ENCODE peak calls at places on chromosome 1, in six cellular contexts. Q is IMR-90, A is uterus, W is vagina, T is stomach, S is tibial nerve. B is an unnamed sample.

GRCh38 chr1:176111835-176112234 is 95.3 kb downstream of the COP1 start:
- DNase-seq in A (no peak), Q (peak), T (no peak), S (no peak), W (no peak), B (no peak)

GRCh38 chr1:230744382-230744781 is 2.8 kb upstream of the CAPN9 start:
- DNase-seq in Q (peak), A (no peak), W (no peak), T (no peak), S (no peak), B (no peak)

GRCh38 chr1:92583821-92584760 is 97.4 kb upstream of the GFI1 start:
- DNase-seq in S (no peak), A (no peak), Q (peak), T (no peak), W (no peak), B (no peak)

GRCh38 chr1:98323396-98323795 is 338.1 kb upstream of the SNX7 start:
- DNase-seq in W (no peak), S (no peak), T (no peak), Q (peak), A (no peak), B (no peak)

GRCh38 chr1:85581138-85581801 is 709 bp downstream of the CCN1 start:
- DNase-seq in W (no peak), S (peak), A (peak), T (peak), Q (peak), B (peak)

GRCh38 chr1:112298558-112298957 is 97.5 kb upstream of the CTTNBP2NL start:
- DNase-seq in T (peak), W (no peak), Q (peak), S (peak), A (no peak), B (peak)

GRCh38 chr1:178037510-178038253 is 56.2 kb upstream of the RASAL2 start:
- DNase-seq in S (peak), T (peak), A (peak), W (no peak), Q (peak), B (peak)

GRCh38 chr1:94670273-94670672 is 128.7 kb upstream of the F3 start:
- DNase-seq in W (no peak), T (no peak), A (no peak), S (no peak), Q (peak), B (no peak)

GRCh38 chr1:210359255-210359654 is 30.6 kb downstream of the HHAT start:
- DNase-seq in A (no peak), W (no peak), T (no peak), S (no peak), Q (no peak), B (no peak)

GRCh38 chr1:109478806-109479205 is 4.9 kb upstream of the ATXN7L2 start:
- DNase-seq in T (peak), Q (no peak), W (no peak), A (no peak), S (no peak), B (no peak)

GRCh38 chr1:220294754-220295419 is 22.6 kb upstream of the RAB3GAP2 start:
- DNase-seq in W (no peak), S (no peak), A (no peak), Q (no peak), T (no peak), B (no peak)

GRCh38 chr1:14949836-14950674 is 203.5 kb upstream of the TMEM51 start:
- DNase-seq in T (no peak), A (no peak), W (no peak), S (no peak), Q (no peak), B (no peak)

GRCh38 chr1:238108417-238108816 is 217.7 kb upstream of the ZP4 start:
- DNase-seq in W (no peak), T (no peak), Q (no peak), S (no peak), A (no peak), B (no peak)

GRCh38 chr1:32364836-32365235 is 2.5 kb downstream of the TSSK3 start:
- DNase-seq in S (no peak), Q (no peak), T (no peak), W (no peak), A (no peak), B (no peak)

GRCh38 chr1:119895102-119895501 is 1.2 kb downstream of the ADAM30 start:
- DNase-seq in A (no peak), T (no peak), W (no peak), Q (no peak), S (no peak), B (no peak)

GRCh38 chr1:224623743-224624333 is 7.7 kb downstream of the CNIH3 start:
- DNase-seq in A (no peak), Q (peak), W (no peak), T (peak), S (no peak), B (no peak)

GRCh38 chr1:104072915-104073371 is 323.2 kb downstream of the AMY1C start:
- DNase-seq in Q (no peak), T (no peak), A (no peak), W (no peak), S (no peak), B (no peak)

GRCh38 chr1:2824999-2825398 is 23.5 kb upstream of the TTC34 start:
- DNase-seq in T (no peak), Q (no peak), W (no peak), A (no peak), S (no peak), B (no peak)

GRCh38 chr1:26378088-26378878 is 5.7 kb upstream of the ZNF683 start:
- DNase-seq in Q (peak), W (no peak), A (no peak), S (no peak), T (no peak), B (no peak)

GRCh38 chr1:27594542-27595510 is 9.1 kb downstream of the AHDC1 start:
- DNase-seq in Q (peak), A (peak), W (no peak), S (no peak), T (no peak), B (no peak)

GRCh38 chr1:41423511-41424191 is 60.8 kb downstream of the EDN2 start:
- DNase-seq in Q (no peak), T (no peak), S (no peak), A (no peak), W (no peak), B (no peak)

GRCh38 chr1:118322369-118322768 is 137.3 kb upstream of the SPAG17 start:
- DNase-seq in A (no peak), T (no peak), W (no peak), Q (no peak), S (no peak), B (no peak)

DNA sequence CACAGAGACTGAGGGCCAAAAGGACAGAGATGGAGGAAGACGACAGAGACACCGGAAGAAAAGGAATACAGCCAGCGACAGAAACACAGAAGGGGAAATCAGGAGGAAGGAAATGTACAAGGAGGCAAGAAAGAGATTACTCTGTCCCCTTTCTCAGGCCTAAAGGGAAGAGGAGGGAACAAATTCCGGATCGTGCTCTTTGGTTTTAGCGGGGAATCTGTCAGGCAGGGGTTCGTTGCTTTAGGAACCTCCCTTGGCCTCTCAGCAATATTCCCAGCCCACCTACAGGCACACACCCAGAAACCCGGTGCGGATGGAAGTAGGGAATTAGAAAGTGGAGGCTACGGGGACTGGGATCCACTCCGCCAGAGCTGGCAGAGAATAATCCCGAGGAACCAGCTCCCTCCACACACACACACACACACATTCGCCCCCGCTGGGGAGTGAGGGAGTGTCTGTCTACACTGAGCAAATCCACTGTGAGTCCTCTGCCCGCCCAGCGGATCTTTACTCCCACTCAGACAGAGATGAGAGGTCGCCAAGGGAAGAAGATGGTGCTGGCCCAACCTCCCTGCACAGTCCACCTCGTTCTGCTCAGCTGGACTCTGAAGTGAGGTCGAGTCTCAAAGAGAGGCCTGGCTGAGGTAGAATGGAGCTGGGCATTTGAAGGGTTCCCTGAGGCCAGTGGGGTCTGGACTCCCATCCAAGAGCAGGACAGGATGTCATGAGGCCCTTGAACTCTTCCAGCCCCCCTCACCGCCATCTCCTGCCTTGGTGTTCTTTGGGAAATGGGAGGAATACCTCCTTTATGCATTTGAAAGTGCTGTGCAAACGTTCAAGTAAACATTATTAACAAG is 5.7 kb downstream of the TAL1 start:
- DNase-seq in T (no peak), S (no peak), A (no peak), W (no peak), Q (no peak), B (no peak)
- TF ChIP-seq POLR2A in T (no peak), S (no peak), A (no peak), W (no peak), Q (no peak), B (no peak)

GRCh38 chr1:202143768-202144509 is 598 bp downstream of the ARL8A start:
- DNase-seq in A (peak), Q (no peak), T (no peak), S (no peak), W (no peak), B (no peak)

GRCh38 chr1:202146279-202146678 is 1.7 kb upstream of the ARL8A start:
- DNase-seq in T (no peak), Q (no peak), W (no peak), S (no peak), A (no peak), B (no peak)

GRCh38 chr1:202146993-202147392 is 2.5 kb upstream of the ARL8A start:
- DNase-seq in S (no peak), A (no peak), W (no peak), Q (no peak), T (no peak), B (no peak)

GRCh38 chr1:202144510-202145324 is at the start of gene ARL8A:
- DNase-seq in A (peak), Q (peak), T (peak), W (no peak), S (peak), B (peak)

DNA sequence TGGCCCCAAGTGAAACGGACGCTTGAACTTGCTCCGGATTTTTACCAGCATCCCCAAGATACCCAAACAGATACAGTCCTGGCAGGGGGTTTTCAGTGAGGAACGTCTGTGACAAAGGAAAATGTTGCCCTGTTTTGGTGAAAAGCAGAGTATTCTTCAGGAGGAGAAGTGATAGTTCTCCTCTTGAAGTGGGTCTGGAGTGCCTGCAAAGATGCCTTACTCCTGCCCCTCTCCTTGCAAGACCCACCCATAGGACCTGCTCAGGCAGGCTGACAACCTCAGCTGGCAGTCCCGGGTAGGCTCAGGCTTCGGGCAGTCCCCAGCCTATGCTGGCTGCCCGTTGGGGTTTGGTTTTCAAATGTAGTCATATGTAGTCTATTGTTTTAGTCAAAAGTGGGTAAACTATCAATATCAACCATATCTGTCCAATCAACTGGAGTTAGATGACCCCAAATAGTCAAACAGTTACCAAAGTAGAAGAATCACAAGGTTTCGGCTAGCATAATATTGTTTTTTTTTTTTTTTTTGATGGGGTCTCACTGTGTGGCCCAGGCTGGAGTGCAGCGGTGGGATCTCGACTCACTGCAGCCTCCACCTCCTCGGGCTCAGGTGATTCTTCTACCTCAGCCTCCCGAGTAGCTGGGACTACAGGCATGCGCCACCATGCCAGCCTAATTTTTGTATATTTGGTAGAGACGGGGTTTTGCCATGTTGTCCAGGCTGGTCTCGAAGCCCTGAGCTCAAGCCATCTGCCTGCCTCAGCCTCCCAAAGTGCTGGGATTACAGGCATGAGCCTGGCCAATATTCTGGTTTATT is 996 bp upstream of the ARL8A start:
- DNase-seq in S (no peak), A (no peak), T (no peak), W (no peak), Q (no peak), B (no peak)
- H3K27ac ChIP-seq in S (peak), A (peak), T (no peak), W (peak), Q (no peak), B (peak)

GRCh38 chr1:21783679-21784603 is 992 bp upstream of the USP48 start:
- DNase-seq in Q (peak), W (no peak), A (peak), T (peak), S (no peak), B (peak)

GRCh38 chr1:21781971-21782867 is 730 bp downstream of the USP48 start:
- DNase-seq in Q (peak), T (peak), W (no peak), A (no peak), S (no peak), B (peak)

GRCh38 chr1:21786640-21787039 is 3.7 kb upstream of the USP48 start:
- DNase-seq in A (no peak), T (no peak), Q (no peak), W (no peak), S (no peak), B (no peak)

GRCh38 chr1:21779613-21780521 is 3.1 kb downstream of the USP48 start:
- DNase-seq in A (no peak), S (no peak), W (no peak), T (no peak), Q (no peak), B (no peak)

DNA sequence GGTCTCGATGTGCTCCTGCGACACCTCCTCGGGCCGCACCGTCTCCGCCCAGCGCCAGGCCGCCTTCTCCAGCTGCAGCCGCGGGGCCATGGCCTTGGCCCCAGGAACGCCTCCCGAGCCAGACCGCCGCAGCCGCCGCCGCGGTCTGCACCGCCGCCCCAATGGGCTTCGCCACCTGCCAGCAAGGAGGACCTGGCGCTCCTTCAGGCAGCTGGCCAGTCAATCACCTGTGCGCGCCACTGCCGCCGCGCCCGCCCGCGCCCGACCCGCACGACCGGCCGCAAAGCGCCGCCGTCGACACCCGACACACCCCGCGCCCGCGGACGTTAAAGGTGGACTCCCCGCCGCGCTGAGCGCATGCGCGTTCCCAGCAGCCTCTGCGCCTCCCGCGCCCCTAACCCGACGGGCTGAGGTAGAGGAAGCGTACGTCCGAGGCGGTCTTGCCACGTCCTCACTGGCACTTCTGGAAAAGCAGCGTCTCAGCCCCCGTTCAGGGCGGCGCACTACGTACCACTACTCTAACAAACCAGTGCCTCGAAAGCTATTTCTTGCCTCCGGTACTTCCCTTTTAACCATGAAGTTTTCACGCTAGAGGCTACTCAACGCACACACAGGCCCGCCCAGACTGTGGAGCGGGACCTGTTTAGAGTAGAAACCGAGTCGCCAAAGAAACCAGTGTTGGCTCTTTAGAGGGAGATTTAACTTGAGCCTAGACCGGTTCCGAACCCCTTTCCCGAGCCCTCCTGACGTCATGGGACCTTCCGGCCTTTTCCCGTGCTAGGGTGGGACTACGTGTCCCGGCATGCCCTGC is at the start of gene USP48:
- DNase-seq in W (peak), T (peak), Q (peak), S (peak), A (peak), B (peak)
- TF ChIP-seq POLR2A in W (peak), T (peak), Q (peak), S (peak), A (peak), B (peak)

DNA sequence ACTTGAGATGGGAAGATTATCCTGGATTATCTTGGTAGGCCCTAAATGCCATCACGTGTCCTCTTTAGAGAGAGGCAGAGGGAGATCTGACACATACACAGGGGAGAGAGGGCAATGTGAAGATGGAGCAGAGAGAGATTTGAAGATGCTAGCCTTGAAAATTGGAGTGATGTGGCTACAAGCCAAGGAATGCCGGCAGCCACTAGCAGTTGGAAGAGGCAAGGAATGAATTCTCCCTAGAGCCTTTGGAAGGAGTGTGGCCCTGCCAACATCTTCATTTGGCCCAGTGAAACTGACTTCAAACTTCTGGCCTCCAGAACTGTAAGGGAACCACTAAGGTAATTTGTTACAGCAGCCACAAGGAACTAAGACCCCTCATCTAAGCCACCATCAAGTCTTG is 8.9 kb upstream of the CAMTA1 start:
- DNase-seq in A (no peak), Q (no peak), S (no peak), T (no peak), W (peak), B (no peak)
- H3K27ac ChIP-seq in A (no peak), Q (no peak), S (no peak), T (no peak), W (no peak), B (no peak)

DNA sequence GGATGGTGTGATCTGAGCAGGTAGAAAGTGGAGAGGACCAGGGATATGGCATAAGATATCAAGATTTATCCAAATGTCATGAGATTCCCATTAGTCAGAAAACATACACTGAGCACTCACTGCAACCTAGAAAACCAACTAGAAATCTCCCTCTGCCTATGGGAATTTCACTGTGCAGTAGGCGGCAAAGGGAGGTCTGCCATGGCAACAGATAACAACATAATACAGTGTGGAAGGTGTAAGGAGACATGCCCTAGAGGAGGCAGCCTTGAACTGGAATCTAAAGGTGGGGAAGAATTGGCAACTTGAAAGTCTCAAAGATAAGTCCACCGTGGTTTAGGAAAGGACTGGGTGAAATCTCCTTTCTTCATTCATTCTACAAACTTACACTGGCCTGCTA is 238.4 kb downstream of the ATG4C start:
- DNase-seq in S (no peak), W (no peak), Q (no peak), T (no peak), A (no peak), B (no peak)
- TF ChIP-seq POLR2A in S (no peak), W (no peak), Q (no peak), T (no peak), A (no peak), B (no peak)

GRCh38 chr1:8458607-8459006 is 140.7 kb downstream of the SLC45A1 start:
- DNase-seq in W (no peak), S (no peak), Q (no peak), A (no peak), T (no peak), B (no peak)

GRCh38 chr1:8460784-8461183 is 142.9 kb downstream of the SLC45A1 start:
- DNase-seq in W (no peak), Q (no peak), T (no peak), S (no peak), A (no peak), B (no peak)

GRCh38 chr1:8457771-8458409 is 140.0 kb downstream of the SLC45A1 start:
- DNase-seq in T (no peak), A (no peak), W (no peak), Q (no peak), S (no peak), B (no peak)

GRCh38 chr1:8461341-8462110 is 143.6 kb downstream of the SLC45A1 start:
- DNase-seq in Q (no peak), T (no peak), S (no peak), A (no peak), W (no peak), B (no peak)

GRCh38 chr1:8460132-8460544 is 142.2 kb downstream of the SLC45A1 start:
- DNase-seq in Q (no peak), S (no peak), T (no peak), W (no peak), A (no peak), B (no peak)
- H3K27ac ChIP-seq in Q (peak), S (peak), T (no peak), W (no peak), A (peak), B (no peak)